ENCODE peak calls at places on chromosomes 6 and 20, in ten cellular contexts. One of them, this sample, is unnamed. For H3K36me3 and H3K9me3, the result is how much of the 10 kb centered on the place peaks cover.

GRCh38 chr20:13141541-13141940 is 79.5 kb upstream of the ISM1 start:
- DNase-seq in left lung: no peak
- DNase-seq in CD8-positive, alpha-beta T cell: no peak
- DNase-seq in SK-N-SH: peak
- DNase-seq in ovary: no peak
- DNase-seq in cardiac muscle cell: no peak
- DNase-seq in WERI-Rb-1: no peak
- DNase-seq in adrenal gland: no peak
- DNase-seq in mucosa of descending colon: no peak
- DNase-seq in Panc1: no peak
- DNase-seq in this sample: no peak

GRCh38 chr6:108673602-108674001 is 112.9 kb downstream of the FOXO3 start:
- DNase-seq in left lung: no peak
- DNase-seq in CD8-positive, alpha-beta T cell: no peak
- DNase-seq in SK-N-SH: no peak
- DNase-seq in ovary: no peak
- DNase-seq in cardiac muscle cell: no peak
- DNase-seq in WERI-Rb-1: no peak
- DNase-seq in adrenal gland: no peak
- DNase-seq in mucosa of descending colon: peak
- DNase-seq in Panc1: peak
- DNase-seq in this sample: no peak

GRCh38 chr6:154164397-154164796 is 125.4 kb downstream of the OPRM1 start:
- DNase-seq in left lung: peak
- DNase-seq in CD8-positive, alpha-beta T cell: no peak
- DNase-seq in SK-N-SH: no peak
- DNase-seq in ovary: peak
- DNase-seq in cardiac muscle cell: no peak
- DNase-seq in WERI-Rb-1: no peak
- DNase-seq in adrenal gland: peak
- DNase-seq in mucosa of descending colon: peak
- DNase-seq in Panc1: no peak
- DNase-seq in this sample: no peak

GRCh38 chr6:169881398-169881797 is 130.0 kb downstream of the ERMARD start:
- DNase-seq in left lung: no peak
- DNase-seq in CD8-positive, alpha-beta T cell: no peak
- DNase-seq in SK-N-SH: peak
- DNase-seq in ovary: no peak
- DNase-seq in cardiac muscle cell: no peak
- DNase-seq in WERI-Rb-1: no peak
- DNase-seq in adrenal gland: no peak
- DNase-seq in mucosa of descending colon: no peak
- DNase-seq in Panc1: no peak
- DNase-seq in this sample: no peak

GRCh38 chr6:37265876-37266275 is 7.9 kb upstream of the TMEM217 start:
- DNase-seq in left lung: no peak
- DNase-seq in CD8-positive, alpha-beta T cell: no peak
- DNase-seq in SK-N-SH: no peak
- DNase-seq in ovary: no peak
- DNase-seq in cardiac muscle cell: no peak
- DNase-seq in WERI-Rb-1: no peak
- DNase-seq in adrenal gland: no peak
- DNase-seq in mucosa of descending colon: no peak
- DNase-seq in Panc1: no peak
- DNase-seq in this sample: no peak

GRCh38 chr6:111242452-111242851 is 155.1 kb downstream of the SLC16A10 start:
- DNase-seq in left lung: no peak
- DNase-seq in CD8-positive, alpha-beta T cell: no peak
- DNase-seq in SK-N-SH: no peak
- DNase-seq in ovary: no peak
- DNase-seq in cardiac muscle cell: no peak
- DNase-seq in WERI-Rb-1: no peak
- DNase-seq in adrenal gland: no peak
- DNase-seq in mucosa of descending colon: no peak
- DNase-seq in Panc1: no peak
- DNase-seq in this sample: no peak

GRCh38 chr6:68343901-68344300 is 291.2 kb upstream of the ADGRB3 start:
- DNase-seq in left lung: no peak
- DNase-seq in CD8-positive, alpha-beta T cell: no peak
- DNase-seq in SK-N-SH: peak
- DNase-seq in ovary: no peak
- DNase-seq in cardiac muscle cell: peak
- DNase-seq in WERI-Rb-1: peak
- DNase-seq in adrenal gland: peak
- DNase-seq in mucosa of descending colon: peak
- DNase-seq in Panc1: peak
- DNase-seq in this sample: no peak

GRCh38 chr20:44723391-44723790 is 8.2 kb downstream of the CCN5 start:
- DNase-seq in left lung: no peak
- DNase-seq in CD8-positive, alpha-beta T cell: no peak
- DNase-seq in SK-N-SH: no peak
- DNase-seq in ovary: peak
- DNase-seq in cardiac muscle cell: no peak
- DNase-seq in WERI-Rb-1: no peak
- DNase-seq in adrenal gland: no peak
- DNase-seq in mucosa of descending colon: no peak
- DNase-seq in Panc1: no peak
- DNase-seq in this sample: no peak

GRCh38 chr20:37245671-37246237 is 15.9 kb downstream of the GHRH start:
- DNase-seq in left lung: no peak
- DNase-seq in CD8-positive, alpha-beta T cell: no peak
- DNase-seq in SK-N-SH: no peak
- DNase-seq in ovary: no peak
- DNase-seq in cardiac muscle cell: no peak
- DNase-seq in WERI-Rb-1: no peak
- DNase-seq in adrenal gland: no peak
- DNase-seq in mucosa of descending colon: no peak
- DNase-seq in Panc1: no peak
- DNase-seq in this sample: no peak

GRCh38 chr6:45160305-45160704 is 167.8 kb upstream of the RUNX2 start:
- DNase-seq in left lung: no peak
- DNase-seq in CD8-positive, alpha-beta T cell: no peak
- DNase-seq in SK-N-SH: no peak
- DNase-seq in ovary: no peak
- DNase-seq in cardiac muscle cell: no peak
- DNase-seq in WERI-Rb-1: no peak
- DNase-seq in adrenal gland: no peak
- DNase-seq in mucosa of descending colon: no peak
- DNase-seq in Panc1: no peak
- DNase-seq in this sample: no peak

GRCh38 chr6:163146036-163146435 is 268.5 kb upstream of the QKI start:
- DNase-seq in left lung: no peak
- DNase-seq in CD8-positive, alpha-beta T cell: no peak
- DNase-seq in SK-N-SH: no peak
- DNase-seq in ovary: no peak
- DNase-seq in cardiac muscle cell: no peak
- DNase-seq in WERI-Rb-1: no peak
- DNase-seq in adrenal gland: no peak
- DNase-seq in mucosa of descending colon: no peak
- DNase-seq in Panc1: no peak
- DNase-seq in this sample: no peak

GRCh38 chr6:134347916-134348805 is 30.2 kb upstream of the SGK1 start:
- DNase-seq in left lung: no peak
- DNase-seq in CD8-positive, alpha-beta T cell: no peak
- DNase-seq in SK-N-SH: no peak
- DNase-seq in ovary: peak
- DNase-seq in cardiac muscle cell: no peak
- DNase-seq in WERI-Rb-1: no peak
- DNase-seq in adrenal gland: peak
- DNase-seq in mucosa of descending colon: no peak
- DNase-seq in Panc1: peak
- DNase-seq in this sample: no peak

GRCh38 chr20:8492182-8492581 is 360.1 kb downstream of the PLCB1 start:
- DNase-seq in left lung: no peak
- DNase-seq in CD8-positive, alpha-beta T cell: no peak
- DNase-seq in SK-N-SH: no peak
- DNase-seq in ovary: no peak
- DNase-seq in cardiac muscle cell: no peak
- DNase-seq in WERI-Rb-1: no peak
- DNase-seq in adrenal gland: no peak
- DNase-seq in mucosa of descending colon: no peak
- DNase-seq in Panc1: no peak
- DNase-seq in this sample: no peak

GRCh38 chr6:10521104-10521808 is at the start of gene GCNT2:
- DNase-seq in left lung: peak
- DNase-seq in CD8-positive, alpha-beta T cell: no peak
- DNase-seq in SK-N-SH: no peak
- DNase-seq in ovary: no peak
- DNase-seq in cardiac muscle cell: peak
- DNase-seq in WERI-Rb-1: peak
- DNase-seq in adrenal gland: no peak
- DNase-seq in mucosa of descending colon: no peak
- DNase-seq in Panc1: peak
- DNase-seq in this sample: no peak

GRCh38 chr6:152112503-152113261 is 305.2 kb downstream of the ESR1 start:
- DNase-seq in left lung: peak
- DNase-seq in CD8-positive, alpha-beta T cell: no peak
- DNase-seq in SK-N-SH: no peak
- DNase-seq in ovary: no peak
- DNase-seq in cardiac muscle cell: no peak
- DNase-seq in WERI-Rb-1: no peak
- DNase-seq in adrenal gland: peak
- DNase-seq in mucosa of descending colon: peak
- DNase-seq in Panc1: no peak
- DNase-seq in this sample: no peak

GRCh38 chr20:12575352-12576095 is 433.2 kb upstream of the SPTLC3 start:
- DNase-seq in left lung: no peak
- DNase-seq in CD8-positive, alpha-beta T cell: no peak
- DNase-seq in SK-N-SH: no peak
- DNase-seq in ovary: peak
- DNase-seq in cardiac muscle cell: no peak
- DNase-seq in WERI-Rb-1: peak
- DNase-seq in adrenal gland: peak
- DNase-seq in mucosa of descending colon: peak
- DNase-seq in Panc1: no peak
- DNase-seq in this sample: no peak

GRCh38 chr20:836188-836587 is 2.7 kb downstream of the FAM110A start:
- DNase-seq in left lung: no peak
- DNase-seq in CD8-positive, alpha-beta T cell: no peak
- DNase-seq in SK-N-SH: no peak
- DNase-seq in ovary: no peak
- DNase-seq in cardiac muscle cell: no peak
- DNase-seq in WERI-Rb-1: no peak
- DNase-seq in adrenal gland: no peak
- DNase-seq in mucosa of descending colon: no peak
- DNase-seq in Panc1: no peak
- DNase-seq in this sample: no peak

DNA sequence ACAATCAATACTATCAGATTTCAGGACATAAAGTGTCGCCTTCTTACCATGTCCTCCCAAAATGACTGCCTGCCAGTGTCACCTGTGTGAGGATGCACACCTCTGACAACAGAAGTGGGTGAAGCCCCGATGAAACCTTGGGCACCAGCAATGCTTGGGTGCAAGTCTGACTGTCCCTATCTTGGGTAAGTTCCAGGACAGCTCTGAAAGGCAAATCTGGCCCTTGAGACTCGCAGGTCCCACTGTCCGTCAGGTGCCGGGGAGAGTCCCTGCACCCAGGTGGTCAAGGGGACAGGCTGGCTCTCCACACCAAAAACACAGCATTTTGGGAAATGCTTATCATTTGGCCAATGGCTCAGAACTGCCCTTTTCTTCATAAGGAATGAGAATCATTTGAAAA is 43.3 kb downstream of the EZR start:
- DNase-seq in left lung: no peak
- DNase-seq in CD8-positive, alpha-beta T cell: no peak
- DNase-seq in SK-N-SH: no peak
- DNase-seq in ovary: no peak
- DNase-seq in cardiac muscle cell: no peak
- DNase-seq in WERI-Rb-1: no peak
- DNase-seq in adrenal gland: no peak
- DNase-seq in mucosa of descending colon: no peak
- DNase-seq in Panc1: no peak
- DNase-seq in this sample: no peak
- H3K36me3 ChIP-seq in left lung: under half
- H3K36me3 ChIP-seq in CD8-positive, alpha-beta T cell: half or more
- H3K36me3 ChIP-seq in SK-N-SH: under half
- H3K36me3 ChIP-seq in ovary: under half
- H3K36me3 ChIP-seq in cardiac muscle cell: half or more
- H3K36me3 ChIP-seq in WERI-Rb-1: half or more
- H3K36me3 ChIP-seq in adrenal gland: under half
- H3K36me3 ChIP-seq in mucosa of descending colon: under half
- H3K36me3 ChIP-seq in Panc1: under half
- H3K36me3 ChIP-seq in this sample: under half

DNA sequence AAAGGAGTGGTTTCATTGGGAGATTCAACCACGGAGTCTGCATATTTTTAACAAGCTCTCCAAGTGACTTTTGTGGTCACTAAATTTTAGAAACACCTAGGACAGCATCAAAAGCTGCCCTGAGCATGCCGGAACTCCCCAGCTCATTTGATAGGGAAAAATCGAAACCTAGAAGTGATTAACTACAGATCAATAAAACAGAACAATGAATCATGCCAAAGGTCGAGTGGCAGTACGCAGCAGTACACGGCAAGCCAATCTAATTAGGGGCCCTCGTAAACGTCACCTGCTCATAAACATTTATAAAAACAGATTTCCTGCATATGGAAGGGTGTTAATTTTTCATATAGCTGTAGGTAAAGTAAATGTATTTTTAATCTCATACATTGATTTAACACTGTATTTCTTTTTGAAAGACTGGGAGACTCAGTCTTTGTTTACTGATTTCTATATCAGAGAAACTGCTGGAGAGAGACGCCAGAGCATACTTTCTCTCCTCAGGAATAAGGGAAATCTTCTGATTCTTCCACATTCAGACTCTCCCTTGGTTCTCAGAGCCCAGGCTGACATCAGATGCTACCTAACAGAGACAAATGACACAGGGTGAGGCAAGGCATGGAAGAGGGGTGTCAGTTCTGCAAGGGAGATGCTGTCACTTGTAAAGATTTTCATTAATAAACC is 232.6 kb downstream of the PTPRT start:
- DNase-seq in left lung: no peak
- DNase-seq in CD8-positive, alpha-beta T cell: no peak
- DNase-seq in SK-N-SH: no peak
- DNase-seq in ovary: no peak
- DNase-seq in cardiac muscle cell: no peak
- DNase-seq in WERI-Rb-1: no peak
- DNase-seq in adrenal gland: no peak
- DNase-seq in mucosa of descending colon: no peak
- DNase-seq in Panc1: no peak
- DNase-seq in this sample: no peak
- H3K9me3 ChIP-seq in left lung: under half
- H3K9me3 ChIP-seq in CD8-positive, alpha-beta T cell: under half
- H3K9me3 ChIP-seq in SK-N-SH: under half
- H3K9me3 ChIP-seq in ovary: under half
- H3K9me3 ChIP-seq in cardiac muscle cell: under half
- H3K9me3 ChIP-seq in WERI-Rb-1: under half
- H3K9me3 ChIP-seq in adrenal gland: under half
- H3K9me3 ChIP-seq in mucosa of descending colon: under half
- H3K9me3 ChIP-seq in Panc1: under half
- H3K9me3 ChIP-seq in this sample: under half

GRCh38 chr6:3453410-3453809 is 3.4 kb downstream of the SLC22A23 start:
- DNase-seq in left lung: no peak
- DNase-seq in CD8-positive, alpha-beta T cell: no peak
- DNase-seq in SK-N-SH: no peak
- DNase-seq in ovary: no peak
- DNase-seq in cardiac muscle cell: no peak
- DNase-seq in WERI-Rb-1: no peak
- DNase-seq in adrenal gland: no peak
- DNase-seq in mucosa of descending colon: no peak
- DNase-seq in Panc1: no peak
- DNase-seq in this sample: no peak
- TF ChIP-seq CTCF in left lung: no peak
- TF ChIP-seq CTCF in CD8-positive, alpha-beta T cell: no peak
- TF ChIP-seq CTCF in SK-N-SH: no peak
- TF ChIP-seq CTCF in ovary: no peak
- TF ChIP-seq CTCF in cardiac muscle cell: no peak
- TF ChIP-seq CTCF in WERI-Rb-1: peak
- TF ChIP-seq CTCF in adrenal gland: no peak
- TF ChIP-seq CTCF in mucosa of descending colon: no peak
- TF ChIP-seq CTCF in Panc1: no peak
- TF ChIP-seq CTCF in this sample: no peak

GRCh38 chr20:62262064-62262463 is 23.7 kb downstream of the OSBPL2 start:
- DNase-seq in left lung: no peak
- DNase-seq in CD8-positive, alpha-beta T cell: no peak
- DNase-seq in SK-N-SH: no peak
- DNase-seq in ovary: no peak
- DNase-seq in cardiac muscle cell: no peak
- DNase-seq in WERI-Rb-1: no peak
- DNase-seq in adrenal gland: no peak
- DNase-seq in mucosa of descending colon: no peak
- DNase-seq in Panc1: no peak
- DNase-seq in this sample: no peak
- H3K36me3 ChIP-seq in left lung: under half
- H3K36me3 ChIP-seq in CD8-positive, alpha-beta T cell: half or more
- H3K36me3 ChIP-seq in SK-N-SH: under half
- H3K36me3 ChIP-seq in ovary: under half
- H3K36me3 ChIP-seq in cardiac muscle cell: under half
- H3K36me3 ChIP-seq in WERI-Rb-1: half or more
- H3K36me3 ChIP-seq in adrenal gland: under half
- H3K36me3 ChIP-seq in mucosa of descending colon: under half
- H3K36me3 ChIP-seq in Panc1: under half
- H3K36me3 ChIP-seq in this sample: under half